ENCODE peak calls at places on chromosomes 4 and X, in six cellular contexts. I is endodermal cell, N is posterior cingulate gyrus, T is A549, V is MV-4-11, A is transverse colon. B is an unnamed sample.
A peak's percentile ranks its signal among the peaks of the same experiment; 100 is the strongest.

GRCh38 chrX:16920116-16920515 is 26.3 kb upstream of the REPS2 start:
- DNase-seq in I (no peak), N (no peak), T (no peak), V (no peak), A (no peak), B (no peak)

GRCh38 chrX:67524428-67524827 is 19.4 kb upstream of the AR start:
- DNase-seq in I (no peak), N (no peak), T (no peak), V (no peak), A (no peak), B (no peak)

GRCh38 chrX:15465896-15466651 is 27.1 kb downstream of the PIR start:
- DNase-seq in I (peak; percentile 86), N (no peak), T (no peak), V (no peak), A (no peak), B (no peak)

GRCh38 chr4:31585503-31585902 is 865.3 kb downstream of the PCDH7 start:
- DNase-seq in I (no peak), N (no peak), T (no peak), V (no peak), A (no peak), B (no peak)

GRCh38 chrX:109590176-109590575 is 34.8 kb downstream of the KCNE5 start:
- DNase-seq in I (no peak), N (no peak), T (no peak), V (no peak), A (no peak), B (no peak)

GRCh38 chr4:126533176-126533575 is 1099.6 kb upstream of the INTU start:
- DNase-seq in I (no peak), N (no peak), T (no peak), V (no peak), A (no peak), B (peak; percentile 12)

GRCh38 chr4:85489273-85489672 is 14.3 kb downstream of the ARHGAP24 start:
- DNase-seq in I (peak; percentile 51), N (no peak), T (peak; percentile 54), V (no peak), A (no peak), B (no peak)

GRCh38 chrX:10759400-10759799 is 139.0 kb upstream of the MID1 start:
- DNase-seq in I (peak; percentile 72), N (no peak), T (no peak), V (no peak), A (no peak), B (no peak)

GRCh38 chr4:115841873-115842272 is 728.5 kb upstream of the NDST4 start:
- DNase-seq in I (no peak), N (no peak), T (no peak), V (no peak), A (no peak), B (no peak)

GRCh38 chrX:452598-452997 is 65.9 kb upstream of the PPP2R3B start:
- DNase-seq in I (no peak), N (no peak), T (no peak), V (no peak), A (no peak), B (no peak)

GRCh38 chr4:7055111-7055989 is 12.2 kb downstream of the TADA2B start:
- DNase-seq in I (no peak), N (no peak), T (no peak), V (peak; percentile 85), A (no peak), B (no peak)

GRCh38 chr4:166144607-166145006 is 271.6 kb downstream of the TLL1 start:
- DNase-seq in I (no peak), N (no peak), T (no peak), V (no peak), A (no peak), B (no peak)

GRCh38 chr4:2415213-2415612 is 3.2 kb downstream of the ZFYVE28 start:
- DNase-seq in I (no peak), N (no peak), T (no peak), V (no peak), A (no peak), B (no peak)

GRCh38 chr4:52545099-52546069 is 113.7 kb downstream of the USP46 start:
- DNase-seq in I (peak; percentile 93), N (peak; percentile 58), T (peak; percentile 38), V (peak; percentile 56), A (peak; percentile 79), B (peak; percentile 89)

GRCh38 chrX:130084651-130085237 is 25.6 kb downstream of the ELF4 start:
- DNase-seq in I (no peak), N (no peak), T (no peak), V (peak; percentile 87), A (no peak), B (no peak)

GRCh38 chrX:72620550-72621145 is 48.0 kb upstream of the HDAC8 start:
- DNase-seq in I (no peak), N (no peak), T (peak; percentile 55), V (peak; percentile 26), A (peak; percentile 26), B (no peak)

GRCh38 chr4:152094851-152095700 is 334.3 kb upstream of the GATB start:
- DNase-seq in I (no peak), N (no peak), T (no peak), V (no peak), A (no peak), B (no peak)

GRCh38 chrX:137052641-137053235 is 18.9 kb upstream of the GPR101 start:
- DNase-seq in I (peak; percentile 65), N (no peak), T (peak; percentile 8), V (no peak), A (no peak), B (no peak)

GRCh38 chrX:153624196-153625091 is 22.6 kb upstream of the DUSP9 start:
- DNase-seq in I (no peak), N (no peak), T (no peak), V (no peak), A (no peak), B (no peak)

GRCh38 chr4:53505947-53506346 is 85.3 kb downstream of the LNX1 start:
- DNase-seq in I (no peak), N (no peak), T (no peak), V (no peak), A (no peak), B (peak; percentile 26)